ENCODE peak calls at places on chromosomes 13 and 19, in five cellular contexts. X, V, C, I and S are unnamed samples.

GRCh38 chr19:39047076-39047475 is 14.7 kb upstream of the FBXO27 start:
- DNase-seq in I (no peak), V (no peak), X (no peak), C (no peak), S (no peak)

GRCh38 chr19:53927745-53928144 is 18.7 kb downstream of the CACNG7 start:
- DNase-seq in C (peak; percentile 18), I (peak; percentile 51), X (peak; percentile 72), V (peak; percentile 8), S (peak; percentile 44)

GRCh38 chr19:1252818-1253513 is 4.6 kb downstream of the MIDN start:
- DNase-seq in V (peak; percentile 96), I (peak; percentile 95), C (peak; percentile 70), X (peak; percentile 99), S (peak; percentile 82)

GRCh38 chr13:31246918-31247317 is 47.1 kb downstream of the B3GLCT start:
- DNase-seq in V (no peak), X (no peak), C (no peak), I (no peak), S (no peak)

GRCh38 chr13:22243519-22244197 is 572.8 kb downstream of the FGF9 start:
- DNase-seq in C (no peak), V (no peak), X (no peak), I (no peak), S (no peak)

GRCh38 chr13:59391696-59392095 is 772.0 kb downstream of the DIAPH3 start:
- DNase-seq in I (peak; percentile 36), V (peak; percentile 47), C (peak; percentile 9), X (peak; percentile 86), S (peak; percentile 38)

GRCh38 chr13:30323524-30323923 is 16.2 kb upstream of the KATNAL1 start:
- DNase-seq in I (no peak), C (no peak), X (no peak), V (peak; percentile 36), S (no peak)

GRCh38 chr19:4108767-4109625 is 14.9 kb downstream of the MAP2K2 start:
- DNase-seq in I (no peak), V (no peak), X (no peak), C (peak; percentile 50), S (peak; percentile 39)

GRCh38 chr13:95296326-95296939 is 4.8 kb downstream of the ABCC4 start:
- DNase-seq in V (no peak), C (no peak), I (no peak), X (peak; percentile 34), S (no peak)

GRCh38 chr19:35266149-35266903 is 2.4 kb upstream of the USF2 start:
- DNase-seq in C (no peak), X (no peak), I (no peak), V (no peak), S (no peak)

GRCh38 chr19:48186541-48186991 is 16.1 kb downstream of the ZSWIM9 start:
- DNase-seq in I (no peak), X (no peak), V (no peak), C (no peak), S (no peak)

GRCh38 chr19:51552996-51553725 is 17.9 kb upstream of the ZNF175 start:
- DNase-seq in V (no peak), I (peak; percentile 8), C (no peak), X (peak; percentile 68), S (no peak)

GRCh38 chr13:21684576-21684975 is 13.7 kb downstream of the FGF9 start:
- DNase-seq in I (no peak), V (no peak), C (no peak), X (no peak), S (no peak)

GRCh38 chr13:99067160-99067985 is 89.5 kb upstream of the DOCK9 start:
- DNase-seq in C (no peak), X (peak; percentile 25), V (no peak), I (peak; percentile 92), S (no peak)

GRCh38 chr13:33494596-33495214 is 209.2 kb upstream of the STARD13 start:
- DNase-seq in I (peak; percentile 98), C (no peak), X (peak; percentile 96), V (no peak), S (no peak)

GRCh38 chr19:13234518-13234917 is 84.3 kb downstream of the IER2 start:
- DNase-seq in C (peak; percentile 39), X (peak; percentile 12), I (no peak), V (no peak), S (peak; percentile 34)

GRCh38 chr19:40704491-40705361 is 12.0 kb downstream of the COQ8B start:
- DNase-seq in C (no peak), V (no peak), X (no peak), I (no peak), S (no peak)

GRCh38 chr19:41863209-41863931 is 3.3 kb downstream of the RPS19 start:
- DNase-seq in I (no peak), V (no peak), X (no peak), C (no peak), S (no peak)

GRCh38 chr13:110746443-110746842 is 32.9 kb downstream of the ING1 start:
- DNase-seq in X (no peak), I (no peak), V (no peak), C (no peak), S (no peak)

GRCh38 chr13:29918845-29919244 is 68.4 kb upstream of the UBL3 start:
- DNase-seq in I (peak; percentile 92), V (peak; percentile 61), X (peak; percentile 85), C (no peak), S (no peak)

GRCh38 chr13:107348471-107348870 is 780.5 kb upstream of the ARGLU1 start:
- DNase-seq in V (no peak), C (no peak), I (no peak), X (peak; percentile 32), S (no peak)

GRCh38 chr13:21039097-21039800 is 22.1 kb downstream of the LATS2 start:
- DNase-seq in C (no peak), V (no peak), X (no peak), I (no peak), S (no peak)

GRCh38 chr13:94799330-94799729 is 87.0 kb upstream of the SOX21 start:
- DNase-seq in C (no peak), V (no peak), X (peak; percentile 5), I (no peak), S (no peak)

GRCh38 chr13:57739089-57739488 is 107.5 kb downstream of the PCDH17 start:
- DNase-seq in I (no peak), V (no peak), C (no peak), X (no peak), S (no peak)

GRCh38 chr13:98977568-98978270 is at the start of gene DOCK9:
- DNase-seq in I (peak; percentile 80), X (peak; percentile 85), C (no peak), V (no peak), S (no peak)

GRCh38 chr19:5903502-5904301 is at the start of gene NDUFA11:
- DNase-seq in X (peak; percentile 98), V (no peak), I (no peak), C (peak; percentile 96), S (peak; percentile 95)

GRCh38 chr19:46021531-46022041 is 1.3 kb downstream of the PGLYRP1 start:
- DNase-seq in X (no peak), V (no peak), C (no peak), I (no peak), S (no peak)

GRCh38 chr19:19420570-19421301 is 15.3 kb downstream of the GATAD2A start:
- DNase-seq in I (peak; percentile 29), V (no peak), C (no peak), X (no peak), S (no peak)

GRCh38 chr13:72537400-72537780 is 190.0 kb downstream of the MZT1 start:
- DNase-seq in C (no peak), V (no peak), X (no peak), I (no peak), S (no peak)

GRCh38 chr13:46288570-46289259 is 77.0 kb downstream of the LRRC63 start:
- DNase-seq in X (peak; percentile 59), I (peak; percentile 16), V (no peak), C (no peak), S (no peak)

GRCh38 chr13:98511435-98511834 is 65.5 kb downstream of the STK24 start:
- DNase-seq in C (no peak), V (no peak), I (no peak), X (no peak), S (no peak)

GRCh38 chr13:32587014-32587773 is 942 bp downstream of the PDS5B start:
- DNase-seq in X (peak; percentile 70), C (peak; percentile 47), I (peak; percentile 59), V (peak; percentile 22), S (peak; percentile 38)

GRCh38 chr13:49657241-49657641 is 28.9 kb downstream of the ARL11 start:
- DNase-seq in I (no peak), V (no peak), C (no peak), X (no peak), S (no peak)